ENCODE peak calls at places on chromosomes 11 and 22, in seven cellular contexts. X is spleen; P is aorta; K is A549; U is effector memory CD4-positive, alpha-beta T cell; R is endothelial cell of umbilical vein; C is HepG2. A is an unnamed sample. For H3K4me1, the result is how much of the 10 kb centered on the place peaks cover.

GRCh38 chr22:32202539-32203180 is 2.2 kb downstream of the RFPL2 start:
- DNase-seq in X (no peak), P (no peak), K (peak), U (no peak), R (peak), C (peak), A (peak)

GRCh38 chr22:17994424-17995108 is 29.8 kb downstream of the MICAL3 start:
- DNase-seq in X (peak), P (no peak), K (no peak), U (no peak), R (no peak), C (no peak), A (no peak)

GRCh38 chr11:92969293-92969633 is 188 bp upstream of the MTNR1B start:
- DNase-seq in X (no peak), P (no peak), K (no peak), U (no peak), R (no peak), C (no peak), A (no peak)

GRCh38 chr22:17198188-17199130 is 20.8 kb downstream of the ADA2 start:
- DNase-seq in X (no peak), P (no peak), K (no peak), U (no peak), R (no peak), C (no peak), A (no peak)

GRCh38 chr11:19995131-19995530 is 165.1 kb downstream of the DBX1 start:
- DNase-seq in X (no peak), P (no peak), K (peak), U (no peak), R (peak), C (peak), A (no peak)

GRCh38 chr11:86990520-86990919 is 35.3 kb upstream of the FZD4 start:
- DNase-seq in X (no peak), P (no peak), K (peak), U (no peak), R (no peak), C (peak), A (no peak)

GRCh38 chr22:32469799-32470212 is 4.8 kb upstream of the FBXO7 start:
- DNase-seq in X (no peak), P (no peak), K (peak), U (no peak), R (no peak), C (no peak), A (no peak)

GRCh38 chr11:12724301-12725046 is 50.3 kb downstream of the TEAD1 start:
- DNase-seq in X (no peak), P (peak), K (peak), U (no peak), R (peak), C (peak), A (no peak)

GRCh38 chr22:47275479-47276218 is 513.2 kb downstream of the TBC1D22A start:
- DNase-seq in X (no peak), P (no peak), K (no peak), U (no peak), R (no peak), C (no peak), A (no peak)

GRCh38 chr11:109305009-109305408 is 117.0 kb upstream of the C11orf87 start:
- DNase-seq in X (no peak), P (no peak), K (no peak), U (no peak), R (no peak), C (no peak), A (no peak)

GRCh38 chr22:20412474-20413216 is 18.7 kb downstream of the ZNF74 start:
- DNase-seq in X (peak), P (peak), K (no peak), U (no peak), R (no peak), C (no peak), A (no peak)

GRCh38 chr11:74004694-74005615 is 3.9 kb downstream of the UCP3 start:
- DNase-seq in X (peak), P (no peak), K (no peak), U (peak), R (no peak), C (no peak), A (peak)

GRCh38 chr11:69194956-69195355 is 39.2 kb downstream of the SMIM38 start:
- DNase-seq in X (no peak), P (no peak), K (no peak), U (no peak), R (no peak), C (no peak), A (no peak)

GRCh38 chr22:44091021-44091721 is 67.1 kb downstream of the PARVB start:
- DNase-seq in X (no peak), P (no peak), K (peak), U (no peak), R (no peak), C (peak), A (peak)

GRCh38 chr11:117143390-117143789 is 697 bp upstream of the PAFAH1B2 start:
- DNase-seq in X (no peak), P (peak), K (peak), U (no peak), R (no peak), C (no peak), A (peak)

DNA sequence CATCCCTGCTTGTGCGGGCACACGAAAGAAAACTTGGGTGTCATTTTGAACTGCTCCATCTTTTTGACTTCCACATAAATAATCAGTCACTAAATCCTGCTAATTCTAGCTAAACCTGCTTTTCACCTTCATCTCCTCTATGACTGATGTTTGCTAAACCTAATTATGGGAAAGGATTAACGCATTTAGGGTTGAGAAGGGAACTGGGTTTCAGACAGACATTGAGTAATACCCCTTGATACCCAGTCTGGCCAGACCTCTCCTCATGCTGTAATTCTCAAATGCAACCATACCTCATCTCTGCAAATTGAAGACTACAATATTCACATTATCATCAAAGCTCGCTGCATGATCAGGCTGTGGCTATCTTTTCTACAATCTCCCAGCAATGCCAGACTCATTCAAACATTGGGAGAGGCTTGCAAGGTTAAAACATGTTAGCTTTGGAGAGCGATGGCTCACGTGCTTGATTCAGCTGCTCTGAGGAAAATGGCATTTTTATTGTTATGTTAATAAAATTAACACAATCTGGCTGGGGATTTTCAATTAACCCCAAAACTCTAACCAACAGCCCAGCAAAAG is 2.4 kb downstream of the HPS4 start:
- DNase-seq in X (no peak), P (no peak), K (no peak), U (no peak), R (no peak), C (no peak), A (no peak)
- H3K4me1 ChIP-seq in X (half or more), P (under half), K (under half), U (under half), R (under half), C (half or more), A (half or more)

DNA sequence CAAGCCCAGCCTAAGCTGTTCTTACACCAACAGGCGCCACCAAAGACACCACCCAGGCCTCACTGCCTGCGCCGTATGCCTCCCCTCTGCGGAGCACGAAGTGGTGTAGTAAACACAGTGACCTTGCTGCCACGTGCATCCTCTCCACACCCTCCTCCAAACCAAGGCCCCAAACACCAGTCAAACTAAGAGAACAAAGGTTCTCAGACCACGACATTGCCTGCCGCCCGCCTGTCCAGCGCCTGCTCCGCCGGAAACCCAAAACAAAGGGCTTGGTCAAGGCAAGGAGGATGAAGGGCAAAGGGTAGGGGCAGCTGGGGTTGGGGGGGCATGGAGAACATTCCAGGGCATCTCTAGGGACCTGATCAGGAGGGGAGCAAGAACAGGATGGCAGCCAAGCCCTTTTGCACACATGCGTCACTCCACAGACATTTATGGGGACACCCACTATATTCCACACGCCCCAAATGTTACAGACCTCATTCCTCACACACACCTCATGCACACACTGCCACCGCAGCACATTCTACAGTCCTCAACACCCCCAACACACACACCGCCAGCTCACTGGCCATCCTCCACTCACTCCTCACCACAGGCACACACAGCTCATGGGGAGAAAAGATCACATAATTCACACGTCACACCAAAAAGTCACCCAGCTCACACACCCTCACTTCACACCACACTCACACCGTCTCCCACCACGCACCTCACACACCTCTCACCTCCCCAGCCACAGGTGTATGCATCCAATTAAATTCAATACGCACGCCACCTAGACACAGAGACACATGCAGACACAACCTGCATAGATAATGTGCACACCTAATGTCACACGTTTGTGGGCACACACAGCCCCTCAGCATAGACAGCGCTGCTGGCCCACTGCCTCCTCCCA is 34.5 kb downstream of the PDE2A start:
- DNase-seq in X (peak), P (no peak), K (no peak), U (no peak), R (no peak), C (no peak), A (no peak)
- H3K4me3 ChIP-seq in X (peak), P (no peak), K (no peak), U (no peak), R (no peak), C (no peak), A (no peak)

DNA sequence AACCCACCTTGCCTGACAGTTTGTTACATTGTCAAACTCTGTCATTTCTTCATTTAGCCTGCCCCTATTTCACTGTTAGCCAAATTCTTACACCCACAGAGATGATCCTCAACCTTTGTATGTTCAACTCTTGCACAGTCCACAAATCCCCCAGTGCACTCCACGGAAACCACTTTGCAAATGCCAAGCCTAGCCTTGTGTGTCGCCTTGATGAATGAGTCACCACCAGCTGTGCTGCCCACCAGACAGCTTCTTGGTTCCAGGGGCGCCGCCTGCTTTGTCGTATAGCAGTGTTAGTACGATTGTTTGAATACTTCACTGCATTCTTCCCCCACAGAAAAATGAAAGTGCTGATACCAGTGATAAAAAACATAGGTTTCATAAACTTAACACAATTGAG is 686.3 kb downstream of the NTM start:
- DNase-seq in X (no peak), P (peak), K (no peak), U (no peak), R (no peak), C (no peak), A (no peak)
- H3K27ac ChIP-seq in X (no peak), P (no peak), K (no peak), U (no peak), R (no peak), C (no peak), A (no peak)

GRCh38 chr11:58608331-58608730 is 14.1 kb upstream of the CNTF start:
- DNase-seq in X (no peak), P (no peak), K (no peak), U (no peak), R (no peak), C (no peak), A (no peak)

GRCh38 chr11:58609723-58610122 is 12.7 kb upstream of the CNTF start:
- DNase-seq in X (no peak), P (no peak), K (no peak), U (no peak), R (no peak), C (no peak), A (no peak)

GRCh38 chr11:58606930-58607714 is 15.3 kb upstream of the CNTF start:
- DNase-seq in X (no peak), P (no peak), K (no peak), U (no peak), R (no peak), C (peak), A (no peak)
- H3K4me1 ChIP-seq in X (under half), P (under half), K (under half), U (under half), R (under half), C (under half), A (under half)

GRCh38 chr11:125072961-125073590 is 10.0 kb downstream of the SLC37A2 start:
- DNase-seq in X (peak), P (no peak), K (no peak), U (no peak), R (no peak), C (no peak), A (no peak)
- H3K4me3 ChIP-seq in X (no peak), P (no peak), K (no peak), U (no peak), R (no peak), C (no peak), A (no peak)

GRCh38 chr22:35324067-35324466 is 24.4 kb downstream of the TOM1 start:
- DNase-seq in X (no peak), P (no peak), K (no peak), U (no peak), R (no peak), C (no peak), A (no peak)
- H3K27ac ChIP-seq in X (no peak), P (no peak), K (no peak), U (no peak), R (no peak), C (no peak), A (no peak)

GRCh38 chr11:85137597-85137996 is 489.5 kb downstream of the DLG2 start:
- DNase-seq in X (no peak), P (no peak), K (no peak), U (no peak), R (no peak), C (no peak), A (no peak)
- H3K4me1 ChIP-seq in X (under half), P (under half), K (under half), U (under half), R (under half), C (under half), A (under half)

GRCh38 chr11:34640050-34640971 is 19.4 kb downstream of the EHF start:
- DNase-seq in X (no peak), P (no peak), K (peak), U (no peak), R (no peak), C (peak), A (no peak)
- H3K4me3 ChIP-seq in X (no peak), P (no peak), K (no peak), U (no peak), R (no peak), C (no peak), A (no peak)

A was measured in CD4-positive, alpha-beta memory T cell.